ENCODE peak calls at places on chromosome 18, in four cellular contexts. One of them, this sample, is unnamed.

GRCh38 chr18:22489694-22490093 is 72.0 kb upstream of the CTAGE1 start:
- DNase-seq in K562: no peak
- DNase-seq in H1: no peak
- DNase-seq in GM12878: no peak
- DNase-seq in this sample: no peak

GRCh38 chr18:66724664-66725356 is 120.9 kb upstream of the CDH19 start:
- DNase-seq in K562: no peak
- DNase-seq in H1: no peak
- DNase-seq in GM12878: no peak
- DNase-seq in this sample: no peak

GRCh38 chr18:9323750-9324445 is 10.7 kb upstream of the TWSG1 start:
- DNase-seq in H1: no peak
- DNase-seq in K562: no peak
- DNase-seq in GM12878: no peak
- DNase-seq in this sample: no peak

GRCh38 chr18:22224339-22224738 is 55.0 kb downstream of the GATA6 start:
- DNase-seq in H1: no peak
- DNase-seq in GM12878: no peak
- DNase-seq in K562: no peak
- DNase-seq in this sample: no peak

GRCh38 chr18:46366211-46366610 is 262.0 kb downstream of the HAUS1 start:
- DNase-seq in H1: no peak
- DNase-seq in GM12878: no peak
- DNase-seq in K562: no peak
- DNase-seq in this sample: no peak

GRCh38 chr18:68532328-68532885 is 182.5 kb downstream of the TMX3 start:
- DNase-seq in K562: no peak
- DNase-seq in GM12878: no peak
- DNase-seq in H1: no peak
- DNase-seq in this sample: no peak

GRCh38 chr18:3451989-3452749 is 2.2 kb downstream of the TGIF1 start:
- DNase-seq in H1: peak
- DNase-seq in K562: peak
- DNase-seq in GM12878: no peak
- DNase-seq in this sample: no peak

GRCh38 chr18:54102123-54102522 is 122.3 kb downstream of the MBD2 start:
- DNase-seq in H1: no peak
- DNase-seq in K562: no peak
- DNase-seq in GM12878: no peak
- DNase-seq in this sample: no peak

GRCh38 chr18:47632970-47633635 is 297.4 kb downstream of the SMAD2 start:
- DNase-seq in K562: no peak
- DNase-seq in GM12878: no peak
- DNase-seq in H1: no peak
- DNase-seq in this sample: no peak

GRCh38 chr18:79586436-79587297 is 92.9 kb upstream of the CTDP1 start:
- DNase-seq in H1: no peak
- DNase-seq in GM12878: no peak
- DNase-seq in K562: peak
- DNase-seq in this sample: no peak

GRCh38 chr18:9475643-9476580 is 599 bp downstream of the RALBP1 start:
- DNase-seq in H1: no peak
- DNase-seq in K562: peak
- DNase-seq in GM12878: no peak
- DNase-seq in this sample: no peak

GRCh38 chr18:69539404-69539803 is 138.7 kb downstream of the DOK6 start:
- DNase-seq in H1: no peak
- DNase-seq in K562: no peak
- DNase-seq in GM12878: no peak
- DNase-seq in this sample: no peak

GRCh38 chr18:55229682-55230081 is 270.4 kb upstream of the CCDC68 start:
- DNase-seq in GM12878: no peak
- DNase-seq in K562: no peak
- DNase-seq in H1: no peak
- DNase-seq in this sample: no peak

GRCh38 chr18:6069539-6069938 is 174.2 kb upstream of the TMEM200C start:
- DNase-seq in GM12878: no peak
- DNase-seq in H1: no peak
- DNase-seq in K562: no peak
- DNase-seq in this sample: no peak

GRCh38 chr18:8508320-8508719 is 100.9 kb upstream of the RAB12 start:
- DNase-seq in K562: no peak
- DNase-seq in GM12878: no peak
- DNase-seq in H1: no peak
- DNase-seq in this sample: no peak

GRCh38 chr18:75162467-75162866 is 46.5 kb downstream of the PTGR3 start:
- DNase-seq in K562: no peak
- DNase-seq in H1: no peak
- DNase-seq in GM12878: no peak
- DNase-seq in this sample: no peak

DNA sequence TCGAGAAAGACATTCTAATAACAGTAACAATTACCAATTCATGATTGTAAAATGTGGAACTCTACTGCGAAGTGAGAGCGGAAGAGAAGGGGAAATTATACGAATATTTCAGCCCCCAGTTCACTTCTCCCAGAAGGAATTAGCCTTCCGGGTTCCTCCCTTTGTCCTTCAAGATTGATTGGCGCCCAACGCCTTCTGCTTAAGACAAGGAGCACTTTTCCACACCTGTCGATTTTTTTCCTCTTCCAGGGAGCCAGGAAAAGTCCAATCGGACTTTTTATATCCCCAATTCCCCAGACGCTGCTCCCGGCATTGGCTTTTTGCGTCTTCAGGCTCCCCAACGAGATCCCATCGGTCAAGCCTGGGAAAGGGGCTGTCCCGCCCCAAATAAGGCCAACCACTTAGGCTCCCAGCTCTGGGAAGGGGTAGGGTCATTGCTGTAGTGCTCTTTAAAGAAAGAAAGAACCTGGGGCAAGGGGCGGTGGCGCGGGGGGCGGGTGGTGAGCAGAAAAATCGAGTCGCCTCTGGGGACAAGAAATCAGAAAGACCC is 1.5 kb downstream of the DSC2 start:
- DNase-seq in GM12878: no peak
- DNase-seq in K562: peak
- DNase-seq in H1: peak
- DNase-seq in this sample: no peak
- TF ChIP-seq ATF3 in GM12878: no peak
- TF ChIP-seq ATF3 in K562: no peak
- TF ChIP-seq ATF3 in H1: no peak
- TF ChIP-seq ATF3 in this sample: no peak

GRCh38 chr18:78507217-78507616 is 472.4 kb upstream of the SALL3 start:
- DNase-seq in GM12878: no peak
- DNase-seq in H1: no peak
- DNase-seq in K562: no peak
- DNase-seq in this sample: no peak

GRCh38 chr18:78510636-78511035 is 469.0 kb upstream of the SALL3 start:
- DNase-seq in H1: no peak
- DNase-seq in K562: no peak
- DNase-seq in GM12878: no peak
- DNase-seq in this sample: no peak

GRCh38 chr18:78514910-78515670 is 464.5 kb upstream of the SALL3 start:
- DNase-seq in K562: no peak
- DNase-seq in GM12878: no peak
- DNase-seq in H1: no peak
- DNase-seq in this sample: no peak

GRCh38 chr18:78511666-78512065 is 468.0 kb upstream of the SALL3 start:
- DNase-seq in GM12878: no peak
- DNase-seq in K562: no peak
- DNase-seq in H1: no peak
- DNase-seq in this sample: no peak

DNA sequence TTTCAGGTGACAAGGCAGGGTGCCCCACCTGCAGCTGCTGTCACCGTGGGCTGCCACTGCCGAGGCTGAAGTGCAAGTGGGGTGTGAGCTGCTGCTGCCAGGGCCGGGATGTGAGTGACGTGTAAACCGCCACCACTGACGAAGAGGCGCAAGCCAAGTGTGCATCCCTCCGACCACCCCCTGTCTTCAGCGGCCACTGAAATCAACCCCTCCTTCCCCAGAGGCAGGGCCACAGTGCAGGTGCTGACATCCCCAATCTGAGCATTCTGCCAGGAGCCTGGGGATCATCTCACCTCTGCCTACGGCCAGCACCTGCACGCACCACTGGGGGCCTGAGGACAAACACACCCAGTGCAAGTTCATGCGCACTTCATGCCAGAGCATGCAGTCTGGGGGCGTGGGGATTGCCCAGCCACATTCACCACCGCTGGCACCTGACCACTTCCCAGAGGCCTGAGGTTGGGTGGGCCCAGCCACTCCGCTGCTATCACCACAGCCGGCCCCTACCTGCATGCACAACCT is 467.5 kb upstream of the SALL3 start:
- DNase-seq in K562: no peak
- DNase-seq in GM12878: no peak
- DNase-seq in H1: peak
- DNase-seq in this sample: no peak
- TF ChIP-seq SIN3A in K562: no peak
- TF ChIP-seq SIN3A in GM12878: no peak
- TF ChIP-seq SIN3A in H1: no peak
- TF ChIP-seq SIN3A in this sample: no peak

GRCh38 chr18:24160086-24160485 is 21.2 kb downstream of the CABYR start:
- DNase-seq in GM12878: no peak
- DNase-seq in K562: no peak
- DNase-seq in H1: no peak
- DNase-seq in this sample: no peak
- TF ChIP-seq EGR1 in GM12878: no peak
- TF ChIP-seq EGR1 in K562: no peak
- TF ChIP-seq EGR1 in H1: no peak
- TF ChIP-seq EGR1 in this sample: no peak

GRCh38 chr18:11219571-11219970 is 70.2 kb upstream of the PIEZO2 start:
- DNase-seq in H1: no peak
- DNase-seq in GM12878: no peak
- DNase-seq in K562: no peak
- DNase-seq in this sample: no peak

GRCh38 chr18:11224166-11224565 is 74.8 kb upstream of the PIEZO2 start:
- DNase-seq in K562: no peak
- DNase-seq in H1: no peak
- DNase-seq in GM12878: no peak
- DNase-seq in this sample: no peak
- TF ChIP-seq ATF3 in K562: no peak
- TF ChIP-seq ATF3 in H1: no peak
- TF ChIP-seq ATF3 in GM12878: no peak
- TF ChIP-seq ATF3 in this sample: no peak

GRCh38 chr18:21052385-21052784 is 59.2 kb downstream of the ROCK1 start:
- DNase-seq in GM12878: no peak
- DNase-seq in H1: no peak
- DNase-seq in K562: no peak
- DNase-seq in this sample: no peak

GRCh38 chr18:21051615-21052014 is 60.0 kb downstream of the ROCK1 start:
- DNase-seq in GM12878: no peak
- DNase-seq in K562: no peak
- DNase-seq in H1: no peak
- DNase-seq in this sample: no peak

GRCh38 chr18:21047116-21047515 is 64.5 kb downstream of the ROCK1 start:
- DNase-seq in H1: no peak
- DNase-seq in K562: no peak
- DNase-seq in GM12878: no peak
- DNase-seq in this sample: no peak

GRCh38 chr18:21053127-21053526 is 58.5 kb downstream of the ROCK1 start:
- DNase-seq in K562: no peak
- DNase-seq in H1: no peak
- DNase-seq in GM12878: no peak
- DNase-seq in this sample: no peak

DNA sequence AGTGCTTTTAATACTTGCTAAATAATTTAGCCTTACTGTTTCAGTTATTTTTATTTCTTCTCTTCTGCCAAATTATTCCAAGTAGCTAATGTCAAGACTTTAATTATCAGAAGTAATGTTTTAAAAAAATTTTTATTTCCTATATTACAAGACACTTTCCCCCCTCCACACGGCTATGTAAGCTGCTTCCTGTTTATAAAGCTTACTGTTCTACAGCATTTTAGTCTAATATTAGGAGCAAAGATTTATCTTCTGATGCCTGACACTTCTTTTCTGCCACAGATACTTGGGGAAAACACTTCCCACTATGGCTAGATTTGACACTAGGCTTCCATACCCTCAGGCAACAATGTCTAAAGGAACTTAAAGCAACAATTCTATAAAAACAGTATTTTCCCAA is 62.3 kb downstream of the ROCK1 start:
- DNase-seq in K562: no peak
- DNase-seq in GM12878: no peak
- DNase-seq in H1: no peak
- DNase-seq in this sample: no peak
- TF ChIP-seq SIN3A in K562: no peak
- TF ChIP-seq SIN3A in GM12878: no peak
- TF ChIP-seq SIN3A in H1: no peak
- TF ChIP-seq SIN3A in this sample: no peak

GRCh38 chr18:48806551-48807261 is 144.1 kb downstream of the SMAD7 start:
- DNase-seq in K562: no peak
- DNase-seq in H1: peak
- DNase-seq in GM12878: no peak
- DNase-seq in this sample: peak
- TF ChIP-seq EGR1 in K562: no peak
- TF ChIP-seq EGR1 in H1: no peak
- TF ChIP-seq EGR1 in GM12878: no peak
- TF ChIP-seq EGR1 in this sample: no peak

GRCh38 chr18:58596265-58596681 is 32.6 kb downstream of the ALPK2 start:
- DNase-seq in H1: no peak
- DNase-seq in K562: no peak
- DNase-seq in GM12878: no peak
- DNase-seq in this sample: no peak

GRCh38 chr18:58603365-58604067 is 25.4 kb downstream of the ALPK2 start:
- DNase-seq in H1: no peak
- DNase-seq in GM12878: no peak
- DNase-seq in K562: no peak
- DNase-seq in this sample: no peak

GRCh38 chr18:58601468-58602266 is 27.2 kb downstream of the ALPK2 start:
- DNase-seq in K562: no peak
- DNase-seq in H1: no peak
- DNase-seq in GM12878: no peak
- DNase-seq in this sample: no peak

GRCh38 chr18:58597649-58598048 is 31.2 kb downstream of the ALPK2 start:
- DNase-seq in H1: no peak
- DNase-seq in GM12878: no peak
- DNase-seq in K562: no peak
- DNase-seq in this sample: no peak

GRCh38 chr18:58599106-58599505 is 29.8 kb downstream of the ALPK2 start:
- DNase-seq in H1: no peak
- DNase-seq in GM12878: no peak
- DNase-seq in K562: no peak
- DNase-seq in this sample: no peak
- TF ChIP-seq ATF3 in H1: no peak
- TF ChIP-seq ATF3 in GM12878: no peak
- TF ChIP-seq ATF3 in K562: no peak
- TF ChIP-seq ATF3 in this sample: no peak

GRCh38 chr18:13982136-13982535 is 66.8 kb upstream of the MC2R start:
- DNase-seq in H1: peak
- DNase-seq in GM12878: no peak
- DNase-seq in K562: no peak
- DNase-seq in this sample: no peak
- TF ChIP-seq SIN3A in H1: no peak
- TF ChIP-seq SIN3A in GM12878: no peak
- TF ChIP-seq SIN3A in K562: no peak
- TF ChIP-seq SIN3A in this sample: no peak

GRCh38 chr18:78074400-78075020 is 824.9 kb downstream of the GALR1 start:
- DNase-seq in H1: no peak
- DNase-seq in GM12878: no peak
- DNase-seq in K562: no peak
- DNase-seq in this sample: no peak
- TF ChIP-seq EGR1 in H1: no peak
- TF ChIP-seq EGR1 in GM12878: no peak
- TF ChIP-seq EGR1 in K562: no peak
- TF ChIP-seq EGR1 in this sample: no peak